ENCODE peak calls at places on chromosomes 16 and 17, in five cellular contexts. N, H, O, L and Z are unnamed samples.

GRCh38 chr17:1217030-1217429 is 37.2 kb upstream of the ABR start:
- DNase-seq in L (no peak), H (no peak), N (no peak), O (no peak), Z (no peak)

GRCh38 chr16:87549627-87550509 is 52.4 kb upstream of the JPH3 start:
- DNase-seq in O (no peak), N (no peak), L (no peak), H (no peak), Z (no peak)

GRCh38 chr17:29179232-29180036 is 764 bp downstream of the MYO18A start:
- DNase-seq in O (no peak), H (peak; percentile 40), L (no peak), N (no peak), Z (no peak)

GRCh38 chr16:50747206-50747956 is 5.5 kb downstream of the CYLD start:
- DNase-seq in O (no peak), N (no peak), L (no peak), H (peak; percentile 58), Z (peak; percentile 66)

GRCh38 chr16:68382296-68382718 is 66.0 kb downstream of the SMPD3 start:
- DNase-seq in L (no peak), H (peak; percentile 57), N (peak; percentile 35), O (no peak), Z (peak; percentile 58)

GRCh38 chr16:57889960-57890751 is 80.8 kb downstream of the CNGB1 start:
- DNase-seq in N (no peak), L (no peak), H (no peak), O (no peak), Z (no peak)

GRCh38 chr17:5299383-5299782 is 17.3 kb downstream of the RABEP1 start:
- DNase-seq in N (no peak), H (no peak), L (no peak), O (no peak), Z (peak; percentile 47)

GRCh38 chr16:55499951-55500350 is 8.9 kb upstream of the LPCAT2 start:
- DNase-seq in N (peak; percentile 26), O (peak; percentile 96), L (no peak), H (no peak), Z (no peak)

GRCh38 chr17:19302791-19303233 is 59.7 kb downstream of the B9D1 start:
- DNase-seq in O (no peak), N (no peak), H (no peak), L (no peak), Z (peak; percentile 14)

GRCh38 chr16:66705790-66706505 is 9.4 kb upstream of the CMTM4 start:
- DNase-seq in L (peak; percentile 94), H (no peak), O (no peak), N (no peak), Z (no peak)

GRCh38 chr17:28726396-28726911 is 421 bp upstream of the TLCD1 start:
- DNase-seq in H (no peak), O (no peak), L (peak; percentile 84), N (peak; percentile 83), Z (peak; percentile 80)

GRCh38 chr16:27195941-27196595 is 7.3 kb upstream of the KDM8 start:
- DNase-seq in O (no peak), H (no peak), N (no peak), L (no peak), Z (no peak)

GRCh38 chr17:50272246-50272645 is 2.0 kb upstream of the TMEM92 start:
- DNase-seq in O (no peak), N (no peak), L (peak; percentile 71), H (peak; percentile 10), Z (no peak)

GRCh38 chr16:49622421-49623402 is 233.2 kb downstream of the ZNF423 start:
- DNase-seq in N (no peak), H (no peak), O (no peak), L (peak; percentile 54), Z (no peak)

GRCh38 chr17:45935197-45935709 is 40.9 kb downstream of the MAPT start:
- DNase-seq in H (no peak), N (no peak), L (no peak), O (no peak), Z (no peak)

GRCh38 chr16:652454-653021 is 3.4 kb downstream of the WDR90 start:
- DNase-seq in L (no peak), O (no peak), H (no peak), N (no peak), Z (no peak)

GRCh38 chr17:82287849-82288601 is 14.5 kb upstream of the CSNK1D start:
- DNase-seq in N (no peak), L (no peak), O (no peak), H (no peak), Z (no peak)

GRCh38 chr17:6592193-6592592 is 35.8 kb upstream of the PITPNM3 start:
- DNase-seq in H (no peak), O (no peak), N (no peak), L (no peak), Z (no peak)

GRCh38 chr17:50303051-50303450 is 28.8 kb downstream of the TMEM92 start:
- DNase-seq in N (no peak), O (no peak), H (no peak), L (no peak), Z (no peak)